ENCODE peak calls at places on chromosome 5, in five cellular contexts. E is activated CD4-positive, alpha-beta T cell treated with anti-CD3 and anti-CD28 coated beads for 24 hours; Y is naive thymus-derived CD4-positive, alpha-beta T cell; Q is effector memory CD4-positive, alpha-beta T cell; W is left cardiac atrium. N is an unnamed sample.

GRCh38 chr5:80492741-80493140 is 4.8 kb downstream of the FAM151B start:
- DNase-seq in Q (no peak), Y (no peak), E (no peak), W (no peak), N (no peak)

GRCh38 chr5:150589791-150590601 is 50.5 kb upstream of the SYNPO start:
- DNase-seq in E (no peak), Q (no peak), W (peak), Y (no peak), N (no peak)

GRCh38 chr5:175088963-175089362 is 355.0 kb downstream of the DRD1 start:
- DNase-seq in Q (no peak), Y (no peak), E (no peak), W (no peak), N (no peak)

GRCh38 chr5:120614512-120614911 is 150.4 kb downstream of the PRR16 start:
- DNase-seq in Y (no peak), Q (no peak), E (no peak), W (no peak), N (no peak)

GRCh38 chr5:171630047-171630669 is 155.5 kb upstream of the SMIM23 start:
- DNase-seq in Q (no peak), E (no peak), Y (no peak), W (peak), N (no peak)

GRCh38 chr5:176714067-176714466 is 66.8 kb downstream of the TSPAN17 start:
- DNase-seq in W (no peak), Y (no peak), Q (no peak), E (no peak), N (no peak)

GRCh38 chr5:172545291-172545761 is 91.0 kb upstream of the SH3PXD2B start:
- DNase-seq in W (no peak), Y (no peak), Q (no peak), E (no peak), N (no peak)

GRCh38 chr5:60788863-60789513 is 55.1 kb downstream of the ELOVL7 start:
- DNase-seq in W (no peak), Y (no peak), Q (no peak), E (no peak), N (no peak)

GRCh38 chr5:82257729-82258128 is 20.4 kb downstream of the RPS23 start:
- DNase-seq in E (no peak), W (no peak), Y (no peak), Q (no peak), N (no peak)

GRCh38 chr5:173340451-173340850 is 12.2 kb upstream of the STC2 start:
- DNase-seq in W (no peak), Y (no peak), E (no peak), Q (no peak), N (no peak)

GRCh38 chr5:107470007-107470582 is 200.6 kb downstream of the EFNA5 start:
- DNase-seq in W (no peak), Q (no peak), E (no peak), Y (no peak), N (no peak)

GRCh38 chr5:115932991-115933390 is 29.3 kb upstream of the LVRN start:
- DNase-seq in W (no peak), Q (no peak), E (no peak), Y (no peak), N (no peak)

GRCh38 chr5:10465726-10466125 is 24.0 kb downstream of the ROPN1L start:
- DNase-seq in Y (no peak), E (no peak), W (no peak), Q (no peak), N (no peak)

GRCh38 chr5:151075698-151076331 is 5.0 kb downstream of the TNIP1 start:
- DNase-seq in E (no peak), W (no peak), Y (no peak), Q (no peak), N (no peak)

GRCh38 chr5:126499742-126500396 is 76.7 kb downstream of the GRAMD2B start:
- DNase-seq in Q (no peak), Y (peak), W (no peak), E (no peak), N (peak)

GRCh38 chr5:36777105-36777757 is 99.3 kb upstream of the NIPBL start:
- DNase-seq in Q (no peak), Y (no peak), E (no peak), W (no peak), N (no peak)

GRCh38 chr5:75524591-75524990 is 12.9 kb downstream of the POLK start:
- DNase-seq in Y (no peak), W (no peak), Q (no peak), E (no peak), N (no peak)

GRCh38 chr5:168291281-168291960 is at the start of gene WWC1:
- DNase-seq in W (peak), E (peak), Y (peak), Q (peak), N (no peak)

GRCh38 chr5:405421-405820 is 37.6 kb upstream of the EXOC3 start:
- DNase-seq in E (no peak), Y (no peak), W (no peak), Q (no peak), N (no peak)

GRCh38 chr5:112525217-112525616 is 106.1 kb upstream of the EPB41L4A start:
- DNase-seq in Y (no peak), W (no peak), E (no peak), Q (no peak), N (no peak)

GRCh38 chr5:43601454-43602260 is 1.3 kb upstream of the NNT start:
- DNase-seq in Y (no peak), Q (no peak), W (no peak), E (no peak), N (peak)

GRCh38 chr5:180109920-180110319 is 38.4 kb upstream of the RNF130 start:
- DNase-seq in Q (no peak), E (no peak), W (no peak), Y (no peak), N (no peak)

GRCh38 chr5:1429501-1429900 is 15.7 kb downstream of the SLC6A3 start:
- DNase-seq in Q (no peak), E (no peak), W (no peak), Y (no peak), N (no peak)

GRCh38 chr5:3375586-3376311 is 219.9 kb upstream of the IRX1 start:
- DNase-seq in Q (no peak), Y (no peak), E (no peak), W (no peak), N (no peak)

GRCh38 chr5:112529525-112529924 is 110.4 kb upstream of the EPB41L4A start:
- DNase-seq in Y (no peak), Q (no peak), W (no peak), E (no peak), N (no peak)

GRCh38 chr5:97854871-97855762 is 672.1 kb upstream of the RIOK2 start:
- DNase-seq in E (no peak), W (peak), Y (no peak), Q (no peak), N (no peak)

GRCh38 chr5:59380350-59380951 is 513.1 kb downstream of the PDE4D start:
- DNase-seq in Q (no peak), W (no peak), E (no peak), Y (peak), N (peak)

GRCh38 chr5:37044120-37044519 is 167.6 kb downstream of the NIPBL start:
- DNase-seq in Y (no peak), E (no peak), W (no peak), Q (no peak), N (no peak)

GRCh38 chr5:115549154-115549553 is 4.6 kb upstream of the FEM1C start:
- DNase-seq in E (no peak), Q (no peak), Y (no peak), W (no peak), N (no peak)